ENCODE peak calls at places on chromosomes 12 and 14, in four cellular contexts. One of them, this sample, is unnamed.

GRCh38 chr12:79364197-79364596 is 326.6 kb downstream of the PAWR start:
- DNase-seq in fibroblast of mammary gland: no peak
- DNase-seq in mesothelial cell of epicardium: no peak
- DNase-seq in brain microvascular endothelial cell: peak; percentile 27
- DNase-seq in this sample: no peak

GRCh38 chr12:81809113-81809777 is 50.1 kb upstream of the PPFIA2 start:
- DNase-seq in fibroblast of mammary gland: no peak
- DNase-seq in mesothelial cell of epicardium: no peak
- DNase-seq in brain microvascular endothelial cell: no peak
- DNase-seq in this sample: no peak

GRCh38 chr14:65423986-65424385 is 11.5 kb downstream of the FUT8 start:
- DNase-seq in fibroblast of mammary gland: no peak
- DNase-seq in mesothelial cell of epicardium: no peak
- DNase-seq in brain microvascular endothelial cell: no peak
- DNase-seq in this sample: no peak

GRCh38 chr14:47442206-47442605 is 233.2 kb downstream of the MDGA2 start:
- DNase-seq in fibroblast of mammary gland: peak; percentile 38
- DNase-seq in mesothelial cell of epicardium: no peak
- DNase-seq in brain microvascular endothelial cell: peak; percentile 86
- DNase-seq in this sample: peak; percentile 2

GRCh38 chr12:54549774-54550451 is 512 bp downstream of the PDE1B start:
- DNase-seq in fibroblast of mammary gland: peak; percentile 40
- DNase-seq in mesothelial cell of epicardium: no peak
- DNase-seq in brain microvascular endothelial cell: no peak
- DNase-seq in this sample: no peak

GRCh38 chr12:69329669-69330428 is 18.3 kb upstream of the LYZ start:
- DNase-seq in fibroblast of mammary gland: no peak
- DNase-seq in mesothelial cell of epicardium: no peak
- DNase-seq in brain microvascular endothelial cell: no peak
- DNase-seq in this sample: no peak

GRCh38 chr14:102920273-102920997 is 2.0 kb upstream of the AMN start:
- DNase-seq in fibroblast of mammary gland: no peak
- DNase-seq in mesothelial cell of epicardium: no peak
- DNase-seq in brain microvascular endothelial cell: no peak
- DNase-seq in this sample: no peak

GRCh38 chr12:122081697-122082221 is 3.2 kb downstream of the MLXIP start:
- DNase-seq in fibroblast of mammary gland: peak; percentile 82
- DNase-seq in mesothelial cell of epicardium: no peak
- DNase-seq in brain microvascular endothelial cell: no peak
- DNase-seq in this sample: no peak

GRCh38 chr12:90940872-90941499 is 14.0 kb downstream of the CCER1 start:
- DNase-seq in fibroblast of mammary gland: peak; percentile 76
- DNase-seq in mesothelial cell of epicardium: no peak
- DNase-seq in brain microvascular endothelial cell: peak; percentile 31
- DNase-seq in this sample: peak; percentile 38

GRCh38 chr12:6238875-6239274 is 38.7 kb downstream of the CD9 start:
- DNase-seq in fibroblast of mammary gland: no peak
- DNase-seq in mesothelial cell of epicardium: no peak
- DNase-seq in brain microvascular endothelial cell: no peak
- DNase-seq in this sample: no peak

GRCh38 chr14:45198551-45198950 is 54.5 kb downstream of the MIS18BP1 start:
- DNase-seq in fibroblast of mammary gland: peak; percentile 78
- DNase-seq in mesothelial cell of epicardium: no peak
- DNase-seq in brain microvascular endothelial cell: peak; percentile 1
- DNase-seq in this sample: peak; percentile 91

GRCh38 chr14:45204241-45204640 is 48.8 kb downstream of the MIS18BP1 start:
- DNase-seq in fibroblast of mammary gland: no peak
- DNase-seq in mesothelial cell of epicardium: no peak
- DNase-seq in brain microvascular endothelial cell: no peak
- DNase-seq in this sample: no peak

GRCh38 chr14:45199246-45199645 is 53.8 kb downstream of the MIS18BP1 start:
- DNase-seq in fibroblast of mammary gland: peak; percentile 76
- DNase-seq in mesothelial cell of epicardium: no peak
- DNase-seq in brain microvascular endothelial cell: peak; percentile 66
- DNase-seq in this sample: no peak

GRCh38 chr14:45201908-45202307 is 51.1 kb downstream of the MIS18BP1 start:
- DNase-seq in fibroblast of mammary gland: peak; percentile 18
- DNase-seq in mesothelial cell of epicardium: no peak
- DNase-seq in brain microvascular endothelial cell: peak; percentile 3
- DNase-seq in this sample: no peak
- TF ChIP-seq CTCF in fibroblast of mammary gland: peak; percentile 34
- TF ChIP-seq CTCF in mesothelial cell of epicardium: no peak
- TF ChIP-seq CTCF in brain microvascular endothelial cell: peak; percentile 54
- TF ChIP-seq CTCF in this sample: peak; percentile 23

DNA sequence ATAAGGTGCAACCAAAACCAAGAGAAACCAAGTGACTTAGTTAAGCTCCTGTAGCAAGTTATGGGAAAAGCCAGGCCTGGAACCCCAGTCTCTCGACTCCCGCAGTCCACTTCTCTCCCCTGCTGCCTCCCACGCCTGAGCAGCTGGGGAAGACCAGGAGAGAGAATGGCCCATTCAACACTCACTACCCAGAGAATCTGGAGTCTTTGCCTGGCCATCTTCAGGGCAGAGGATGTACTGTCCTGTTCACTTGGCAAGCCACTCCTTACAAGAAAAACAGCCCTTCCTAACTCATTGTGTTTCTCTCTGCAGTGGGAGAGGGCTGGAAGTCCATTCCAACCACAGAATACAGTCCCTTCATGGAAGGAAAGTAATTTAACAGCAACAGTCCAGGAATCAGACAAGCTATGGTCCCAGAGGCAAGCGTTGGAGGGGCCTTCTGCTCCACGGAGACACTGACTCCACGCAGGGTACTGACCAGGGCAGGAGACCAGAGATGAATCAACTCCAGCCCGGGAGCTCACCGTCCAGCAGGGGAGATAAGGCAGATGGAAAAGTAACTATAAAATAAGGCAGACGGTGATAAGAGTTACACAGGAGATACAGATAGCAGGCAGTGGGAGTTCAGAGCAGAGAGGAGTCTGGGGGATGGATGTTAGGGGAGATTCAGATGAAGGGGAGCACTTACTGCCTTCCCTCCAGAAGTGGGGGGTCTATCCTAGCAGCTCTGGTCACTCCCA is 1.6 kb downstream of the PITPNM2 start:
- DNase-seq in fibroblast of mammary gland: no peak
- DNase-seq in mesothelial cell of epicardium: no peak
- DNase-seq in brain microvascular endothelial cell: no peak
- DNase-seq in this sample: no peak
- TF ChIP-seq CTCF in fibroblast of mammary gland: no peak
- TF ChIP-seq CTCF in mesothelial cell of epicardium: no peak
- TF ChIP-seq CTCF in brain microvascular endothelial cell: no peak
- TF ChIP-seq CTCF in this sample: peak; percentile 6

GRCh38 chr12:47773062-47773857 is at the start of gene SLC48A1:
- DNase-seq in fibroblast of mammary gland: peak; percentile 25
- DNase-seq in mesothelial cell of epicardium: peak; percentile 83
- DNase-seq in brain microvascular endothelial cell: no peak
- DNase-seq in this sample: no peak
- TF ChIP-seq CTCF in fibroblast of mammary gland: no peak
- TF ChIP-seq CTCF in mesothelial cell of epicardium: peak; percentile 28
- TF ChIP-seq CTCF in brain microvascular endothelial cell: peak; percentile 43
- TF ChIP-seq CTCF in this sample: peak; percentile 26

GRCh38 chr12:132392389-132393244 is 63.2 kb upstream of the GALNT9 start:
- DNase-seq in fibroblast of mammary gland: no peak
- DNase-seq in mesothelial cell of epicardium: no peak
- DNase-seq in brain microvascular endothelial cell: no peak
- DNase-seq in this sample: no peak

GRCh38 chr12:132395908-132396305 is 66.5 kb upstream of the GALNT9 start:
- DNase-seq in fibroblast of mammary gland: no peak
- DNase-seq in mesothelial cell of epicardium: no peak
- DNase-seq in brain microvascular endothelial cell: no peak
- DNase-seq in this sample: no peak

GRCh38 chr12:132393245-132393795 is 63.9 kb upstream of the GALNT9 start:
- DNase-seq in fibroblast of mammary gland: no peak
- DNase-seq in mesothelial cell of epicardium: no peak
- DNase-seq in brain microvascular endothelial cell: peak; percentile 31
- DNase-seq in this sample: no peak

GRCh38 chr12:132395192-132395907 is 66.0 kb upstream of the GALNT9 start:
- DNase-seq in fibroblast of mammary gland: no peak
- DNase-seq in mesothelial cell of epicardium: no peak
- DNase-seq in brain microvascular endothelial cell: no peak
- DNase-seq in this sample: no peak

DNA sequence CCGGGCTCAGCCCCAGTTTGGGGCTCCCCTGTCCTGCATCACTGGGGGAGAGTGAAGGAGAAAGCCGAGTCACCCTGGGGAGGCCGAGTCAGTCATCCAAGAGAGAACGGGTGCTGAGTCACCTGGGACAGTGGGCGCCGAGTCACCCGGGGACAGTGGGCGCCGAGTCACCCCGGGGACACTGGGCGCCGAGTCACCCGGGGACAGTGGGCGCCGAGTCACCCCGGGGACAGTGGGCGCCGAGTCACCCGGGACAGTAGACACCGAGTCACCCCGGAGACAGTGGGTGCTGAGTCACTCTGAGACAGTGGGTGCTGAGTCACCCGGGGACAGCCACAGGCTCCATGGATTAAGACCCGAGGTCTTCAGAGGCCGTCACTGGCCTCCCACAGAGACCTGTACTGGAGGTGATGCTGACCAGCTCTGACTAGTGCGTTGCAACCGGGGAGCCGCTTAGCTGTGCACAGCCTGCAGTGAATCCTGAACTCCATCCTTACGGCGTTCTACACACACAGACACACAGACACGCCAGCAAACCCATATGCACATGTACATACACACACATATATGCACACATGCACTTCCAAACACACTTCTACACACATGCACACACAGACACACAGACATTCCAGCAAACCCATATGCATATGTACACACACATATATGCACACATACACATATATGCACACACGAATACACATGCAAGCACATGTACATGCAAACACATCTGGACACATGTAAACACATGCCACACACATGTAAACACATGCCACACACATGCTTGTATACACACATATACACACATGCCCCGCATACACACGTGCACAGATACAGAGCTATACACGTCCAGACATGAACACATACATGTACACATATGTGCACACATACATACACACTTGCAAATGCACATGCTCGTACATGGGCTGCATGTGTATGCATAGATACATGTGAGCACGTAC is 64.9 kb upstream of the GALNT9 start:
- DNase-seq in fibroblast of mammary gland: no peak
- DNase-seq in mesothelial cell of epicardium: no peak
- DNase-seq in brain microvascular endothelial cell: peak; percentile 47
- DNase-seq in this sample: no peak
- TF ChIP-seq CTCF in fibroblast of mammary gland: no peak
- TF ChIP-seq CTCF in mesothelial cell of epicardium: no peak
- TF ChIP-seq CTCF in brain microvascular endothelial cell: no peak
- TF ChIP-seq CTCF in this sample: no peak

GRCh38 chr14:74293621-74294020 is 9.1 kb downstream of the ABCD4 start:
- DNase-seq in fibroblast of mammary gland: no peak
- DNase-seq in mesothelial cell of epicardium: no peak
- DNase-seq in brain microvascular endothelial cell: no peak
- DNase-seq in this sample: no peak

GRCh38 chr14:74289801-74290200 is 12.9 kb downstream of the ABCD4 start:
- DNase-seq in fibroblast of mammary gland: no peak
- DNase-seq in mesothelial cell of epicardium: no peak
- DNase-seq in brain microvascular endothelial cell: no peak
- DNase-seq in this sample: no peak

GRCh38 chr14:74286736-74287135 is 16.0 kb downstream of the ABCD4 start:
- DNase-seq in fibroblast of mammary gland: no peak
- DNase-seq in mesothelial cell of epicardium: no peak
- DNase-seq in brain microvascular endothelial cell: no peak
- DNase-seq in this sample: no peak

GRCh38 chr14:74292061-74292460 is 10.7 kb downstream of the ABCD4 start:
- DNase-seq in fibroblast of mammary gland: no peak
- DNase-seq in mesothelial cell of epicardium: no peak
- DNase-seq in brain microvascular endothelial cell: no peak
- DNase-seq in this sample: no peak

DNA sequence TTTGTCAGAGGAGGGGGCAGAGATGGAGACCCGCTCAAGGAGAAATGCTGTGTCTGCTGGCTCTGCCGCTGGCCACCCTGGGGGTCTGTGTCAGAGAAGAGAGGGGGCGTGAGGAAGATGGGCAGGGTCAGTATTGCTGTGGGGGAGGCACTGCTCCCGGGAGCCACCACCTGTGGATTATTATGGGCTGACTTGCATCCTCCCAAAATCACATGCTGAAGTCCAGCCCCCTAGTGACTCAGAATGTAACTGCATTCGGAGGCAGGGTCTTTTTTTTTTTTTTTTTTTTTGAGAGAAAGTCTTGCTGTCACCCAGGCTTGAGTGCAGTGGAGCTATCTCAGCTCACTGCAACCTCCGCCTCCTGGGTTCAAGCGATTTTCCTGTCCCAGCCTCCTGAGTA is 12.3 kb downstream of the ABCD4 start:
- DNase-seq in fibroblast of mammary gland: peak; percentile 42
- DNase-seq in mesothelial cell of epicardium: no peak
- DNase-seq in brain microvascular endothelial cell: peak; percentile 7
- DNase-seq in this sample: no peak
- TF ChIP-seq CTCF in fibroblast of mammary gland: peak; percentile 37
- TF ChIP-seq CTCF in mesothelial cell of epicardium: peak; percentile 81
- TF ChIP-seq CTCF in brain microvascular endothelial cell: peak; percentile 66
- TF ChIP-seq CTCF in this sample: peak; percentile 51